ENCODE peak calls at places on chromosomes 11 and 22, in seven cellular contexts. G is fibroblast of the aortic adventitia, R is upper lobe of right lung, C is mesothelial cell of epicardium, Y is GM13976, D is MM.1S, A is body of pancreas. P is an unnamed sample.

GRCh38 chr11:98107736-98108135 is 913.0 kb upstream of the CNTN5 start:
- DNase-seq in Y (no peak), R (no peak), D (no peak), C (no peak), A (no peak), G (no peak), P (no peak)

GRCh38 chr11:60831501-60832079 is 10.3 kb upstream of the CCDC86 start:
- DNase-seq in Y (no peak), R (no peak), C (no peak), G (peak; percentile 61), D (no peak), A (no peak), P (peak; percentile 78)

GRCh38 chr22:47933226-47933625 is 1170.8 kb downstream of the TBC1D22A start:
- DNase-seq in C (no peak), A (no peak), G (no peak), Y (no peak), R (no peak), D (no peak), P (no peak)

GRCh38 chr11:18974192-18974591 is 35.0 kb upstream of the MRGPRX1 start:
- DNase-seq in D (no peak), C (no peak), R (no peak), G (no peak), Y (no peak), A (no peak), P (no peak)

GRCh38 chr11:66230978-66231377 is 37.5 kb upstream of the RAB1B start:
- DNase-seq in Y (no peak), D (no peak), G (no peak), C (no peak), R (no peak), A (no peak), P (no peak)

GRCh38 chr11:131146817-131147490 is 223.5 kb upstream of the NTM start:
- DNase-seq in D (no peak), G (no peak), Y (no peak), R (no peak), C (no peak), A (no peak), P (peak; percentile 35)

GRCh38 chr11:21472256-21472655 is 720.6 kb upstream of the ANO5 start:
- DNase-seq in Y (no peak), G (no peak), A (no peak), R (no peak), C (no peak), D (no peak), P (no peak)

GRCh38 chr11:102223859-102224258 is 93.4 kb upstream of the BIRC3 start:
- DNase-seq in C (no peak), D (no peak), G (peak; percentile 78), Y (no peak), A (no peak), R (no peak), P (peak; percentile 38)

GRCh38 chr11:57761301-57762234 is at the start of gene CTNND1:
- DNase-seq in A (peak; percentile 96), R (peak; percentile 82), D (no peak), Y (peak; percentile 87), G (peak; percentile 99), C (peak; percentile 75), P (peak; percentile 97)

GRCh38 chr11:112795142-112795815 is 165.9 kb upstream of the NCAM1 start:
- DNase-seq in G (peak; percentile 67), Y (peak; percentile 66), A (peak; percentile 31), D (peak; percentile 65), R (no peak), C (no peak), P (peak; percentile 52)

GRCh38 chr22:48044484-48045060 is 1282.1 kb downstream of the TBC1D22A start:
- DNase-seq in D (no peak), G (no peak), C (peak; percentile 25), R (no peak), A (no peak), Y (no peak), P (no peak)

GRCh38 chr22:46386312-46386711 is 50.8 kb downstream of the TRMU start:
- DNase-seq in C (no peak), G (no peak), D (no peak), Y (no peak), A (no peak), R (no peak), P (no peak)
- TF ChIP-seq CTCF in C (peak; percentile 31), G (peak; percentile 12), D (no peak), Y (no peak), A (no peak), R (no peak), P (no peak)

GRCh38 chr11:121153472-121153871 is 52.4 kb downstream of the TECTA start:
- DNase-seq in C (no peak), G (no peak), R (no peak), A (no peak), Y (no peak), D (no peak), P (no peak)
- TF ChIP-seq CTCF in C (no peak), G (no peak), R (no peak), A (no peak), Y (no peak), D (no peak), P (no peak)

GRCh38 chr11:26904801-26905200 is 89.1 kb upstream of the FIBIN start:
- DNase-seq in R (no peak), Y (no peak), G (peak; percentile 2), C (no peak), D (no peak), A (no peak), P (no peak)

GRCh38 chr11:26901162-26901561 is 92.8 kb upstream of the FIBIN start:
- DNase-seq in G (peak; percentile 65), D (no peak), A (no peak), Y (no peak), C (no peak), R (no peak), P (peak; percentile 11)

GRCh38 chr11:26909429-26910009 is 84.4 kb upstream of the FIBIN start:
- DNase-seq in Y (no peak), D (no peak), A (no peak), G (no peak), R (no peak), C (no peak), P (no peak)

GRCh38 chr11:26904114-26904513 is 89.8 kb upstream of the FIBIN start:
- DNase-seq in R (no peak), C (no peak), D (no peak), G (no peak), A (no peak), Y (no peak), P (no peak)

GRCh38 chr11:26905368-26905767 is 88.5 kb upstream of the FIBIN start:
- DNase-seq in Y (no peak), A (no peak), C (no peak), D (no peak), R (no peak), G (peak; percentile 44), P (peak; percentile 49)
- TF ChIP-seq CTCF in Y (no peak), A (no peak), C (no peak), D (no peak), R (no peak), G (no peak), P (peak; percentile 21)

GRCh38 chr11:22778642-22779041 is 51.0 kb downstream of the SVIP start:
- DNase-seq in Y (no peak), R (no peak), D (peak; percentile 22), G (no peak), C (no peak), A (no peak), P (no peak)
- TF ChIP-seq CTCF in Y (no peak), R (no peak), D (peak; percentile 35), G (no peak), C (no peak), A (peak; percentile 41), P (no peak)

GRCh38 chr11:11230802-11231562 is 122.1 kb downstream of the CSNK2A3 start:
- DNase-seq in A (no peak), G (no peak), C (no peak), R (no peak), Y (peak; percentile 40), D (no peak), P (no peak)
- TF ChIP-seq CTCF in A (peak; percentile 13), G (peak; percentile 21), C (peak; percentile 45), R (peak; percentile 38), Y (peak; percentile 23), D (peak; percentile 41), P (no peak)

GRCh38 chr11:63682045-63682915 is 980 bp downstream of the RTN3 start:
- DNase-seq in D (no peak), G (no peak), C (no peak), A (peak; percentile 11), Y (no peak), R (no peak), P (no peak)
- TF ChIP-seq CTCF in D (peak; percentile 41), G (no peak), C (peak; percentile 29), A (peak; percentile 49), Y (no peak), R (no peak), P (no peak)

GRCh38 chr11:70738661-70739060 is 340.3 kb downstream of the CTTN start:
- DNase-seq in R (peak; percentile 54), Y (no peak), D (no peak), G (no peak), A (no peak), C (no peak), P (no peak)

GRCh38 chr11:70739091-70739490 is 340.8 kb downstream of the CTTN start:
- DNase-seq in D (no peak), C (no peak), A (no peak), G (no peak), Y (no peak), R (peak; percentile 49), P (no peak)

GRCh38 chr11:70741085-70741484 is 342.8 kb downstream of the CTTN start:
- DNase-seq in A (no peak), D (no peak), G (no peak), R (no peak), C (no peak), Y (no peak), P (no peak)

GRCh38 chr11:70740475-70740825 is 342.1 kb downstream of the CTTN start:
- DNase-seq in A (no peak), D (no peak), G (no peak), C (no peak), Y (no peak), R (peak; percentile 40), P (no peak)

GRCh38 chr11:70739811-70740474 is 341.6 kb downstream of the CTTN start:
- DNase-seq in C (no peak), Y (no peak), A (no peak), R (peak; percentile 54), G (no peak), D (no peak), P (no peak)
- TF ChIP-seq CTCF in C (no peak), Y (no peak), A (no peak), R (no peak), G (no peak), D (no peak), P (no peak)

GRCh38 chr11:15795378-15795777 is 561.0 kb downstream of the SOX6 start:
- DNase-seq in R (no peak), A (no peak), D (no peak), G (no peak), C (no peak), Y (no peak), P (no peak)
- TF ChIP-seq CTCF in R (no peak), A (no peak), D (no peak), G (no peak), C (no peak), Y (no peak), P (no peak)